ENCODE peak calls at places on chromosome 2, in seven cellular contexts. K is skeletal muscle cell, V is H9, I is NCI-H2081 treated with DMSO at 0.1 percent for 48 hours, M is COR-L47, Q is AG10803, W is A549. P is an unnamed sample.

GRCh38 chr2:241553981-241554380 is 4.6 kb upstream of the BOK start:
- DNase-seq in W (no peak), I (no peak), V (peak; percentile 24), M (no peak), K (no peak), Q (no peak), P (no peak)

GRCh38 chr2:22991844-22992243 is 393.1 kb upstream of the KLHL29 start:
- DNase-seq in M (no peak), I (no peak), Q (no peak), K (no peak), W (no peak), V (no peak), P (no peak)

GRCh38 chr2:120868366-120868765 is 132.7 kb downstream of the GLI2 start:
- DNase-seq in K (no peak), Q (no peak), V (no peak), I (no peak), M (no peak), W (no peak), P (no peak)

GRCh38 chr2:221097568-221097915 is 474.6 kb downstream of the EPHA4 start:
- DNase-seq in V (no peak), K (peak; percentile 34), Q (peak; percentile 55), M (no peak), W (no peak), I (no peak), P (peak; percentile 62)

GRCh38 chr2:239538357-239539052 is 137.7 kb upstream of the HDAC4 start:
- DNase-seq in M (no peak), W (no peak), V (no peak), Q (no peak), I (no peak), K (no peak), P (no peak)

GRCh38 chr2:210561482-210561881 is 5.1 kb downstream of the CPS1 start:
- DNase-seq in W (no peak), K (no peak), M (no peak), I (no peak), V (no peak), Q (no peak), P (no peak)

GRCh38 chr2:224650815-224651439 is 65.2 kb downstream of the CCDC195 start:
- DNase-seq in Q (peak; percentile 58), W (peak; percentile 29), M (peak; percentile 39), V (no peak), I (no peak), K (peak; percentile 4), P (peak; percentile 14)

GRCh38 chr2:28683100-28683706 is 68.4 kb upstream of the PPP1CB start:
- DNase-seq in I (no peak), W (peak; percentile 27), V (peak; percentile 40), Q (peak; percentile 69), K (peak; percentile 81), M (peak; percentile 76), P (peak; percentile 63)

GRCh38 chr2:109331864-109332848 is 203.2 kb downstream of the SH3RF3 start:
- DNase-seq in K (peak; percentile 93), W (peak; percentile 22), Q (peak; percentile 93), V (peak; percentile 60), M (peak; percentile 44), I (no peak), P (peak; percentile 85)

GRCh38 chr2:126855606-126856005 is 43.1 kb upstream of the TEX51 start:
- DNase-seq in Q (no peak), K (no peak), V (no peak), I (no peak), M (no peak), W (no peak), P (no peak)

P was measured in kidney epithelial cell.